ENCODE peak calls at places on chromosomes 13 and 19, in eight cellular contexts. J, P, T, K, L, X, V and W are unnamed samples.

GRCh38 chr19:39631178-39631577 is 24.5 kb upstream of the LGALS16 start:
- DNase-seq in J (no peak), P (no peak), T (no peak), K (no peak), L (no peak), X (no peak), V (no peak), W (peak)

GRCh38 chr19:32748497-32748896 is 28.9 kb downstream of the TDRD12 start:
- DNase-seq in J (no peak), P (peak), T (no peak), K (no peak), L (no peak), X (no peak), V (no peak), W (no peak)

GRCh38 chr13:63643543-63643942 is 2227.9 kb upstream of the PCDH20 start:
- DNase-seq in J (no peak), P (no peak), T (no peak), K (no peak), L (peak), X (no peak), V (no peak), W (no peak)

GRCh38 chr13:86135856-86136255 is 336.6 kb upstream of the SLITRK6 start:
- DNase-seq in J (no peak), P (no peak), T (no peak), K (no peak), L (no peak), X (no peak), V (no peak), W (no peak)

GRCh38 chr13:27482996-27483395 is 32.6 kb upstream of the MTIF3 start:
- DNase-seq in J (no peak), P (no peak), T (no peak), K (no peak), L (no peak), X (no peak), V (no peak), W (no peak)

GRCh38 chr19:41327499-41328156 is 17.7 kb downstream of the CCDC97 start:
- DNase-seq in J (no peak), P (peak), T (no peak), K (no peak), L (peak), X (peak), V (peak), W (no peak)

GRCh38 chr13:36766295-36766694 is 52.7 kb upstream of the RFXAP start:
- DNase-seq in J (no peak), P (peak), T (peak), K (peak), L (peak), X (peak), V (no peak), W (peak)

GRCh38 chr19:32373614-32374295 is 28.3 kb downstream of the ZNF507 start:
- DNase-seq in J (no peak), P (peak), T (peak), K (peak), L (peak), X (peak), V (no peak), W (peak)

GRCh38 chr19:5578094-5578846 is 10.5 kb upstream of the TINCR start:
- DNase-seq in J (peak), P (peak), T (peak), K (peak), L (peak), X (peak), V (peak), W (peak)

GRCh38 chr19:57302020-57302465 is 18.2 kb upstream of the ZNF543 start:
- DNase-seq in J (no peak), P (no peak), T (peak), K (peak), L (peak), X (peak), V (no peak), W (peak)

GRCh38 chr19:40743926-40744325 is 6.4 kb downstream of the ACTMAP start:
- DNase-seq in J (no peak), P (no peak), T (no peak), K (no peak), L (no peak), X (no peak), V (no peak), W (no peak)

GRCh38 chr13:29948246-29948645 is 97.8 kb upstream of the UBL3 start:
- DNase-seq in J (no peak), P (no peak), T (no peak), K (no peak), L (no peak), X (peak), V (no peak), W (no peak)

GRCh38 chr13:37340911-37341670 is 235.6 kb upstream of the CSNK1A1L start:
- DNase-seq in J (no peak), P (no peak), T (no peak), K (no peak), L (no peak), X (no peak), V (no peak), W (no peak)

GRCh38 chr13:24032674-24033073 is 127.8 kb upstream of the SPATA13 start:
- DNase-seq in J (no peak), P (peak), T (peak), K (peak), L (peak), X (no peak), V (no peak), W (no peak)

GRCh38 chr19:17337675-17338439 is 504 bp downstream of the GTPBP3 start:
- DNase-seq in J (no peak), P (peak), T (no peak), K (no peak), L (no peak), X (peak), V (no peak), W (no peak)

GRCh38 chr19:1087813-1088418 is 7.3 kb downstream of the POLR2E start:
- DNase-seq in J (no peak), P (no peak), T (no peak), K (no peak), L (no peak), X (no peak), V (no peak), W (no peak)

GRCh38 chr19:4066682-4067395 is at the start of gene ZBTB7A:
- DNase-seq in J (no peak), P (peak), T (peak), K (peak), L (peak), X (peak), V (peak), W (no peak)

GRCh38 chr19:30512748-30513389 is 140.7 kb downstream of the ZNF536 start:
- DNase-seq in J (no peak), P (no peak), T (no peak), K (no peak), L (no peak), X (no peak), V (no peak), W (no peak)

GRCh38 chr13:50485979-50486935 is 357.2 kb downstream of the DLEU7 start:
- DNase-seq in J (no peak), P (no peak), T (peak), K (peak), L (peak), X (no peak), V (no peak), W (no peak)

GRCh38 chr13:108306768-108307332 is 37.3 kb downstream of the TNFSF13B start:
- DNase-seq in J (no peak), P (no peak), T (no peak), K (peak), L (no peak), X (no peak), V (no peak), W (no peak)

GRCh38 chr19:1474011-1474764 is 4.8 kb downstream of the C19orf25 start:
- DNase-seq in J (no peak), P (no peak), T (peak), K (no peak), L (no peak), X (no peak), V (no peak), W (no peak)

GRCh38 chr13:104779311-104779710 is 1713.1 kb upstream of the SLC10A2 start:
- DNase-seq in J (no peak), P (no peak), T (no peak), K (peak), L (peak), X (no peak), V (no peak), W (no peak)